ENCODE peak calls at places on chromosomes 1 and 21, in ten cellular contexts. O is aorta; S is spleen; P is heart left ventricle; V is tibial nerve; F is PC-9; G is tibial artery; U is effector memory CD4-positive, alpha-beta T cell; H is PC-3; B is dorsolateral prefrontal cortex. Q is an unnamed sample.

GRCh38 chr1:39283858-39284257 is 79.4 kb downstream of the MACF1 start:
- DNase-seq in U (no peak), B (no peak), P (no peak), G (no peak), H (no peak), V (no peak), S (no peak), O (no peak), F (no peak), Q (no peak)

GRCh38 chr1:47554901-47555300 is 117.1 kb downstream of the FOXD2 start:
- DNase-seq in F (no peak), V (no peak), H (peak), G (no peak), U (no peak), O (no peak), B (no peak), S (no peak), P (no peak), Q (no peak)

GRCh38 chr1:243849089-243850012 is 692 bp downstream of the AKT3 start:
- DNase-seq in H (peak), O (peak), G (peak), V (peak), B (peak), S (peak), P (peak), F (peak), U (peak), Q (peak)

GRCh38 chr1:231860221-231861088 is 233.9 kb downstream of the DISC1 start:
- DNase-seq in F (no peak), P (no peak), U (no peak), G (no peak), B (no peak), V (no peak), H (no peak), O (no peak), S (no peak), Q (no peak)

GRCh38 chr1:198597690-198598430 is 41.0 kb upstream of the PTPRC start:
- DNase-seq in U (no peak), V (no peak), B (no peak), F (no peak), P (no peak), O (peak), H (no peak), G (no peak), S (peak), Q (no peak)

GRCh38 chr1:107862064-107862463 is 102.9 kb downstream of the VAV3 start:
- DNase-seq in P (no peak), B (no peak), V (no peak), H (no peak), S (no peak), G (no peak), F (no peak), U (no peak), O (no peak), Q (no peak)

GRCh38 chr1:188895611-188896010 is 1582.1 kb downstream of the BRINP3 start:
- DNase-seq in H (no peak), S (no peak), G (no peak), O (no peak), V (no peak), F (no peak), B (no peak), P (no peak), U (no peak), Q (no peak)

GRCh38 chr1:53394306-53394705 is 64.9 kb upstream of the DMRTB1 start:
- DNase-seq in U (no peak), H (no peak), O (peak), F (no peak), P (no peak), B (no peak), S (peak), V (no peak), G (peak), Q (no peak)

GRCh38 chr1:30908446-30908885 is at the start of gene SDC3:
- DNase-seq in G (no peak), F (peak), B (no peak), H (peak), O (peak), P (no peak), S (peak), V (no peak), U (no peak), Q (no peak)

GRCh38 chr21:28442624-28443023 is 550.1 kb downstream of the LTN1 start:
- DNase-seq in H (peak), V (no peak), F (no peak), S (no peak), P (no peak), B (no peak), U (no peak), G (no peak), O (no peak), Q (no peak)

GRCh38 chr21:25283720-25284119 is 323.6 kb downstream of the MRPL39 start:
- DNase-seq in O (no peak), F (no peak), S (no peak), P (no peak), U (no peak), B (no peak), G (no peak), H (peak), V (no peak), Q (no peak)

GRCh38 chr1:117077267-117077666 is 17.1 kb downstream of the TTF2 start:
- DNase-seq in H (peak), U (no peak), S (no peak), V (no peak), P (no peak), G (no peak), O (no peak), F (no peak), B (no peak), Q (no peak)

GRCh38 chr1:13523780-13524477 is 10.1 kb upstream of the LRRC38 start:
- DNase-seq in U (no peak), F (no peak), O (no peak), H (peak), G (no peak), B (no peak), P (no peak), S (no peak), V (no peak), Q (no peak)

GRCh38 chr1:237527761-237528160 is 363.0 kb downstream of the ZP4 start:
- DNase-seq in H (no peak), F (no peak), B (no peak), S (no peak), O (no peak), G (no peak), P (no peak), U (no peak), V (no peak), Q (no peak)

GRCh38 chr1:228317411-228317828 is 89.2 kb downstream of the TRIM11 start:
- DNase-seq in F (no peak), O (peak), U (no peak), V (no peak), H (no peak), S (peak), B (no peak), P (peak), G (no peak), Q (no peak)

GRCh38 chr21:33373451-33373850 is 29.8 kb upstream of the IFNGR2 start:
- DNase-seq in S (no peak), G (peak), U (no peak), B (no peak), O (no peak), V (no peak), P (no peak), F (peak), H (peak), Q (no peak)

DNA sequence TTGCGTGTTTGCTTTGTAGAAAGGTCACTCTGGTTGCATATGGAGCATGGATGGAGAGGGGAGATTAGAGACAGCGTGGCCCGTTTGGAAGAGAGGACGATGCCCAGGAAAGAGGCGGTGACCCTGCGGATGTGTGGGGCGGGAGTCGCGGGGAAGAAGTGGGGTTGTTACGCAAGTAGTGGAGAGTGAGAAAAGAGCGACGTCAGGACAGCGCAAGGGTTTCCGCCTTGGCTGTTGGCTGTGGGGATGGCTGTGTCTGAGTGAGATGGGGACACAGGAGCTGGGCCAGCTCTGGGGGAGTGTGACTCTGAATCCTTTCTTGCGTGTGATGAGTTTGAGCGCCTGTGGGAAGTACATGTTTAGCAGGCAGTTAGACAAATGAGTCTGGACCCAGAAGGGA is 3.8 kb downstream of the B4GALT2 start:
- DNase-seq in S (no peak), B (no peak), P (no peak), O (peak), U (no peak), H (no peak), F (no peak), G (no peak), V (no peak), Q (no peak)
- H3K27ac ChIP-seq in S (peak), B (peak), P (no peak), O (no peak), U (no peak), H (no peak), F (no peak), G (no peak), V (no peak), Q (no peak)

DNA sequence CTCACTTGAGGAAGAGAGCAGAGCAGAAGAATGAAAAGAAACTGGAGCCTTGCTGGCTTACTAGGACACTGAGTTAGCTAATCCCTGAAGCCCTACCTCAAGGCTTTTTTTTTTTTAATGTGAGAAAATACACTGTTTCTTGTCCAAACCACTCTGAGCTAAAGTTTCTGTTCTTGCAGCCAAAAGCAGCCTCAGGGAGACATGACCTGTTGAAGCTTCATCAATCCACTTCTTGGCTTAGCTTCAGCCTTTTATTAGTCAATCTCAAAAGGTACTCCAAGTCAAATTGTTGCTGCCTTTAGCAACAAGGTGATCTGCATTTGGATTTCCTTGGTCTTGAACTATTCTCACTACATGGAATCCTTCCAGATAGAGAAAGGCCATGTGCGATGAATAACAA is 33.7 kb downstream of the CCDC185 start:
- DNase-seq in B (no peak), S (no peak), P (no peak), F (no peak), U (no peak), G (no peak), V (no peak), H (no peak), O (no peak), Q (no peak)
- H3K27ac ChIP-seq in B (no peak), S (no peak), P (no peak), F (no peak), U (no peak), G (no peak), V (no peak), H (no peak), O (no peak), Q (no peak)

DNA sequence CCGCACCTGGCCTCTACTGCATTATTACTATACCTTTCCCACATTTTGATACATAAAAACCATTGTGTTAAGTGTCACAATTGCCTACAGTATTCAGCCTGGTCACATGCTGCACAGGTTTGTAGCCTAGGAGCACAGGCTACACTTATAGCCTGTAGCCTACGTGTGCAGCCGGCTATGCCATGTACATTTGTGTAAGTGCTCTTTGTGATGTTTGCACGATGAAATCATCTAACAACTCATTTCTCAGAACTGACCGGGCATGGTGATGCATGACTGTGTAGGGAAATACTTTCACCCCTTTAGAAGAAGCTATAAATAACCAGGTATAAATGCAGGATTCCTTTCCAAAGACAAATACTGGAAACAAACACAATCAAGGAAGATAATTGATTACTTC is 12.1 kb downstream of the ERG start:
- DNase-seq in V (no peak), S (no peak), U (no peak), H (peak), O (no peak), G (no peak), F (no peak), P (no peak), B (no peak), Q (no peak)
- H3K27ac ChIP-seq in V (no peak), S (no peak), U (no peak), H (peak), O (no peak), G (peak), F (no peak), P (peak), B (no peak), Q (no peak)

DNA sequence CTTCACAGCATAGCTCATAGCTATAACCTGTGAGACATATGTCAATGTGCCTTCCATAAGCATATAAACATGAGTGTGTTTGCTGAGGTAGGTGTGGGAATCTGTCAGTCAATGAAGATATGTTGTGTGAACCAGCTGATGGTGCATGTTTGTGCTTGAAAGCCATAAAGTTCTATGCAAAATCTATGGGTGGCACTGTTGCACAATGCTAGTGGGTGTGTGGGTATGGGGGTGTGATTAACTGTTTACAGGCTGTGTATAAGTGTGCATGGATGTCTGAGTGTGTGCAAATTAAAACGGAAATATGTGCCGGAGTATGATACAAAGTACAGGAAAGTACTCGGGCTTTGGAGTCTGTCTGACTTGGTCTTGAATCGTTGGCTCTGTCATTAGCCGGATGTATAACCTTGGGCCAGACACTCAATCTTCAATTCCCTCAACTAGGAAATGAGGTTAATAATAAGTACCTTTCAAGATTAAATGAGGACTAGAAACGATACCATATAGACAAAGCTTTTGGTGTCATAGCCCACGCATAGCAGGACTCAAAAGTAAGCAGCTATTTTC is 926 bp upstream of the ATP2B4 start:
- DNase-seq in B (no peak), S (no peak), U (peak), G (no peak), H (peak), F (no peak), P (no peak), O (no peak), V (no peak), Q (peak)
- H3K27ac ChIP-seq in B (peak), S (peak), U (peak), G (peak), H (peak), F (peak), P (peak), O (no peak), V (peak), Q (peak)

GRCh38 chr1:167641786-167642500 is 11.9 kb downstream of the RCSD1 start:
- DNase-seq in V (no peak), P (no peak), U (no peak), G (no peak), B (no peak), H (no peak), S (no peak), F (no peak), O (no peak), Q (no peak)
- H3K27ac ChIP-seq in V (no peak), P (no peak), U (peak), G (no peak), B (no peak), H (no peak), S (peak), F (no peak), O (no peak), Q (no peak)

GRCh38 chr1:193176113-193176512 is 10.3 kb downstream of the B3GALT2 start:
- DNase-seq in P (no peak), U (no peak), H (no peak), S (no peak), V (no peak), F (no peak), B (no peak), G (no peak), O (no peak), Q (no peak)
- H3K27ac ChIP-seq in P (no peak), U (no peak), H (no peak), S (no peak), V (no peak), F (no peak), B (no peak), G (no peak), O (no peak), Q (no peak)

GRCh38 chr1:209835782-209836298 is 8.1 kb downstream of the UTP25 start:
- DNase-seq in G (no peak), V (no peak), B (no peak), U (no peak), F (no peak), S (no peak), O (no peak), P (no peak), H (no peak), Q (no peak)
- H3K27ac ChIP-seq in G (peak), V (no peak), B (no peak), U (no peak), F (no peak), S (no peak), O (no peak), P (no peak), H (no peak), Q (no peak)

GRCh38 chr21:38814126-38815059 is 8.7 kb downstream of the ETS2 start:
- DNase-seq in O (no peak), G (peak), H (no peak), F (no peak), B (no peak), V (no peak), U (no peak), P (no peak), S (no peak), Q (no peak)
- H3K27ac ChIP-seq in O (peak), G (no peak), H (peak), F (no peak), B (no peak), V (no peak), U (no peak), P (peak), S (peak), Q (no peak)

Q was measured in CD8-positive, alpha-beta T cell.